ENCODE peak calls at places on chromosomes 13 and 19, in ten cellular contexts. T, A, I, N, F, D, B, K, S and P are unnamed samples.

GRCh38 chr19:46963093-46963734 is 56.4 kb upstream of the NPAS1 start:
- DNase-seq in S (peak; percentile 41), A (no peak), T (peak; percentile 96), F (peak; percentile 96), K (no peak), N (peak; percentile 94), I (no peak), D (no peak), B (no peak), P (peak; percentile 94)

GRCh38 chr13:32261567-32261966 is 53.6 kb downstream of the ZAR1L start:
- DNase-seq in A (peak; percentile 43), S (peak; percentile 57), I (no peak), F (peak; percentile 91), N (peak; percentile 92), K (peak; percentile 55), D (peak; percentile 62), T (peak; percentile 97), B (no peak), P (no peak)

GRCh38 chr13:33723365-33723764 is 94.6 kb upstream of the RFC3 start:
- DNase-seq in B (no peak), A (no peak), N (no peak), T (peak; percentile 24), F (peak; percentile 31), D (no peak), K (no peak), I (no peak), S (no peak), P (no peak)

GRCh38 chr19:31725051-31725450 is 375.8 kb upstream of the TSHZ3 start:
- DNase-seq in D (no peak), S (no peak), N (no peak), T (peak; percentile 56), K (no peak), B (no peak), F (no peak), I (no peak), A (no peak), P (no peak)

GRCh38 chr19:14476663-14477401 is 1.7 kb upstream of the PTGER1 start:
- DNase-seq in B (no peak), I (no peak), N (peak; percentile 88), D (no peak), F (peak; percentile 45), A (no peak), T (peak; percentile 92), S (peak; percentile 83), K (no peak), P (no peak)

GRCh38 chr19:8355631-8356402 is 8.1 kb upstream of the ANGPTL4 start:
- DNase-seq in I (no peak), B (no peak), T (peak; percentile 97), D (peak; percentile 47), N (peak; percentile 98), F (peak; percentile 99), S (peak; percentile 97), K (peak; percentile 40), A (peak; percentile 31), P (peak; percentile 75)

GRCh38 chr19:55152017-55152416 is 3.0 kb upstream of the TNNT1 start:
- DNase-seq in K (no peak), I (no peak), F (no peak), D (no peak), B (no peak), N (no peak), A (no peak), T (no peak), S (peak; percentile 39), P (no peak)

GRCh38 chr19:5293607-5294089 is 47.0 kb downstream of the PTPRS start:
- DNase-seq in K (no peak), B (no peak), T (peak; percentile 49), S (peak; percentile 39), F (peak; percentile 10), D (no peak), A (no peak), I (no peak), N (peak; percentile 40), P (no peak)

GRCh38 chr19:18650048-18650435 is 13.2 kb downstream of the KLHL26 start:
- DNase-seq in D (no peak), A (no peak), N (peak; percentile 61), S (no peak), F (peak; percentile 51), B (no peak), T (peak; percentile 68), I (no peak), K (no peak), P (no peak)

GRCh38 chr19:18647371-18647767 is 10.5 kb downstream of the KLHL26 start:
- DNase-seq in A (no peak), T (no peak), F (no peak), N (no peak), D (no peak), K (no peak), I (no peak), S (no peak), B (no peak), P (no peak)

GRCh38 chr19:18649371-18650047 is 12.7 kb downstream of the KLHL26 start:
- DNase-seq in S (no peak), F (no peak), K (no peak), A (no peak), N (peak; percentile 70), B (no peak), I (no peak), T (peak; percentile 55), D (no peak), P (no peak)

GRCh38 chr19:18647807-18648206 is 11.0 kb downstream of the KLHL26 start:
- DNase-seq in D (no peak), B (no peak), F (no peak), I (no peak), S (no peak), T (no peak), N (no peak), K (no peak), A (no peak), P (no peak)

DNA sequence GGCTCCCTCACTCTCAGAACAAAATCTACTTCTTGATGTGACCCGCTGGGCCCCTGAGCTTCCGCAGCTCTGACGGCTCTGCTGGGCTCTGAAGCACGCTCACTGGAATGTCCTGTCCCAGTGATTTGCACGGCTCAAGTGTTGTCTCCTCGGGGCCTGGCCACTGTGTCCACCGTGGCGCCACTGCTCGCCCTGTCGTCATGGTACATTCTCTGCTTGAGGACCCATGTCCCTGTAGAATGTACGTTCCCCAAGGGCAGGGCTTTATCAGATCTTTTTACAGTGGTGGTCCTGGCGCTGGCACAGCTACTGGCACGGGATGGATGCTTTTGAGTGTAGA is 12.1 kb downstream of the KLHL26 start:
- DNase-seq in N (no peak), B (no peak), D (no peak), S (no peak), A (no peak), T (peak; percentile 16), K (no peak), F (no peak), I (no peak), P (no peak)
- H3K4me3 ChIP-seq in N (no peak overlapping the region), B (no peak overlapping the region), D (peak overlapping the region; percentile 62), S (no peak overlapping the region), A (no peak overlapping the region), T (no peak overlapping the region), K (no peak overlapping the region), F (no peak overlapping the region), I (no peak overlapping the region), P (no peak overlapping the region)

DNA sequence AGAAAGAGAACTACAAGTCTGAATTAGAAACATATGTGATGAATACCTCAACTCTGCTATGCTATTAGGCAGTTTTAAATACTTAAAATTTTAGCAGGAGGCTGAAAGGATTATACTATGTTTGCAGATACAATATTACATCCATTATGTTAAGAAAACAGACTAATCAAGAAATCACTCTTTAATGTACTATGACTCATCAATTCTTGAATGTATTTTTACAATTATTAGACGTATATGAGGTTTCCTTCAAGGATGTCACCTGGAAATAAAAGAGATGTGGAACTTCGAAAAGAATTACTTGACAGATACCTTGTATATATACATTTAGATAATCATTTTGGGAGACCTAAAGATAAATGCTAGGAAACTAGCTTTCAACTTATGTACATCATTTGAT is 835.6 kb upstream of the MIR17HG start:
- DNase-seq in K (no peak), N (no peak), F (no peak), T (no peak), A (no peak), I (no peak), B (no peak), D (no peak), S (no peak), P (no peak)
- TF ChIP-seq CTCF in K (no peak), N (no peak), F (no peak), T (no peak), A (no peak), I (no peak), B (no peak), D (no peak), S (no peak), P (no peak)

GRCh38 chr19:40251991-40252390 is 25.5 kb upstream of the CCNP start:
- DNase-seq in T (no peak), B (no peak), N (no peak), I (no peak), A (no peak), D (no peak), K (no peak), S (no peak), F (no peak), P (no peak)

GRCh38 chr19:40247735-40248262 is 21.3 kb upstream of the CCNP start:
- DNase-seq in T (no peak), I (no peak), S (no peak), A (no peak), D (no peak), B (no peak), K (no peak), N (no peak), F (no peak), P (no peak)

GRCh38 chr19:40251244-40251643 is 24.8 kb upstream of the CCNP start:
- DNase-seq in A (no peak), I (no peak), T (no peak), N (no peak), S (no peak), K (no peak), B (no peak), D (no peak), F (no peak), P (no peak)

GRCh38 chr19:40249201-40249600 is 22.7 kb upstream of the CCNP start:
- DNase-seq in A (no peak), F (no peak), D (no peak), B (no peak), N (no peak), I (no peak), S (no peak), K (no peak), T (no peak), P (no peak)

DNA sequence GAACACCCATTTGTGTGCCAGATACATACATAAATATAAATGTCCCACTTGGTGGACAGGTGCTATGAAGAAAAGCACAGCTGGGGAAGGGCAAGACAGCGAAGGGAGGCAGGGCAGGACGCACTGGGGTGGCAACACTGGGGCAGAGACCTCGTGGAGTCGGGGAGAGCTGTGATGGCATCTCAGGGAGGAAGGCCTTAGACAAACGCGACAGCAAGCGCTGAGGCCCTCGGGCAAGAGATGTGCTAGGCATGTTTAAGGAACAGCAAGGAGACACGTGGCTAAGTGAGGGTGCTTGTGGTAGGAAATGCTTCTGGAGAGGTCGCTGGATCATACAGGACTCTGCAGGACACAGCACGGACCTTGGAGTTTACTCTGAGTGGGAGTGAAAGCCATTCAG is 23.3 kb upstream of the CCNP start:
- DNase-seq in F (no peak), N (no peak), I (no peak), T (no peak), A (no peak), B (no peak), S (no peak), K (no peak), D (no peak), P (no peak)
- H3K4me3 ChIP-seq in F (no peak overlapping the region), N (no peak overlapping the region), I (no peak overlapping the region), T (no peak overlapping the region), A (no peak overlapping the region), B (no peak overlapping the region), S (no peak overlapping the region), K (no peak overlapping the region), D (no peak overlapping the region), P (no peak overlapping the region)

GRCh38 chr19:50795665-50796073 is 5.5 kb downstream of the ACP4 start:
- DNase-seq in N (no peak), K (no peak), A (no peak), T (no peak), S (no peak), I (no peak), D (no peak), F (no peak), B (no peak), P (no peak)

GRCh38 chr19:50797429-50798115 is 7.4 kb downstream of the ACP4 start:
- DNase-seq in T (no peak), K (no peak), A (no peak), I (no peak), D (no peak), S (no peak), N (no peak), F (no peak), B (no peak), P (no peak)

GRCh38 chr19:50796634-50797428 is 6.6 kb downstream of the ACP4 start:
- DNase-seq in I (no peak), N (no peak), T (no peak), K (no peak), F (no peak), D (no peak), S (no peak), B (no peak), A (no peak), P (no peak)

GRCh38 chr19:50794778-50795664 is 4.8 kb downstream of the ACP4 start:
- DNase-seq in A (no peak), F (no peak), D (no peak), I (no peak), T (no peak), N (no peak), K (no peak), B (no peak), S (peak; percentile 51), P (no peak)

DNA sequence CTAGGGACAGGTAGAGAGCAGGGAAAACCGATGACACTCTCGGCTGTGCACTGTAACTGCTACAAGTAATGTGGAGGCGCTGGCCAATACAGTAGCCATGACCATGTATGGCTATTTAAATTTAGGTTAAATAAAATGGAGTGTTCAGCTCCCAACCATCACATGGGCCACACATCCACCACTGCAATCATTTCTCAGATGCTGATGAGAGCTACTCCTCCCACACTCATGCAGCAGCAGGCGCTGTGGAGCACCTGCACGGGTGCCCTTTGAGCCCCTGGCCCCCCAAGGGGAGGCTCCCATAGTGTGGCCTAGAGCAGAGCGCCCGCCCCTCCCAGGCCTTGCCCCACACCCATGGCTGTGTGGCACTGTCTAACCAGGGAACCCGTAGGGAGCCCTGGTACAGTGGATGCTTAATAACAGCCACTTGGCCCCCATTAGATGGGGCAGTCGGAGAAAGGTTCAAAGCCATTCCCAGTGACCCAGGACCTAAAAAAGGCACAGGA is 6.0 kb downstream of the ACP4 start:
- DNase-seq in T (no peak), I (no peak), S (peak; percentile 33), A (no peak), B (no peak), N (no peak), F (no peak), D (no peak), K (no peak), P (no peak)
- TF ChIP-seq CTCF in T (no peak), I (no peak), S (peak; percentile 39), A (no peak), B (no peak), N (no peak), F (no peak), D (no peak), K (no peak), P (no peak)